ENCODE peak calls at places on chromosomes 4 and X, in four cellular contexts. K is GM12878, C is K562, P is IMR-90. Y is an unnamed sample.

GRCh38 chrX:30141966-30142365 is 73.4 kb upstream of the MAGEB2 start:
- DNase-seq in P (peak; percentile 59), K (no peak), C (peak; percentile 37), Y (peak; percentile 35)

GRCh38 chrX:46588263-46588662 is 14.7 kb downstream of the CHST7 start:
- DNase-seq in K (no peak), P (peak; percentile 68), C (no peak), Y (peak; percentile 79)

GRCh38 chr4:2860391-2861348 is 17.0 kb downstream of the ADD1 start:
- DNase-seq in K (no peak), P (peak; percentile 24), C (peak; percentile 17), Y (peak; percentile 82)

GRCh38 chrX:106951230-106951629 is 31.0 kb downstream of the CLDN2 start:
- DNase-seq in C (no peak), K (no peak), P (no peak), Y (no peak)

GRCh38 chrX:132107291-132107690 is 20.5 kb downstream of the FRMD7 start:
- DNase-seq in C (no peak), K (no peak), P (no peak), Y (no peak)

GRCh38 chrX:32155044-32155638 is 1056.2 kb downstream of the DMD start:
- DNase-seq in K (no peak), C (no peak), P (no peak), Y (no peak)

GRCh38 chr4:24533364-24533763 is 51.0 kb downstream of the DHX15 start:
- DNase-seq in P (peak; percentile 50), C (no peak), K (no peak), Y (no peak)

GRCh38 chrX:128759177-128759576 is 707.0 kb upstream of the ACTRT1 start:
- DNase-seq in P (no peak), K (no peak), C (no peak), Y (no peak)

GRCh38 chrX:151921866-151922265 is 9.2 kb downstream of the MAGEA4 start:
- DNase-seq in P (no peak), K (no peak), C (no peak), Y (no peak)

GRCh38 chrX:107551546-107551945 is 76.8 kb upstream of the PRPS1 start:
- DNase-seq in K (no peak), C (no peak), P (no peak), Y (no peak)

GRCh38 chr4:12186526-12186925 is 757.8 kb upstream of the HS3ST1 start:
- DNase-seq in C (no peak), K (no peak), P (no peak), Y (no peak)

GRCh38 chr4:145041378-145041777 is 56.6 kb downstream of the ANAPC10 start:
- DNase-seq in P (no peak), K (peak; percentile 59), C (no peak), Y (no peak)

GRCh38 chr4:152556814-152557213 is 20.9 kb upstream of the FBXW7 start:
- DNase-seq in K (no peak), P (no peak), C (no peak), Y (no peak)

GRCh38 chrX:154469880-154470279 is 9.2 kb downstream of the LAGE3 start:
- DNase-seq in P (no peak), C (no peak), K (no peak), Y (no peak)

DNA sequence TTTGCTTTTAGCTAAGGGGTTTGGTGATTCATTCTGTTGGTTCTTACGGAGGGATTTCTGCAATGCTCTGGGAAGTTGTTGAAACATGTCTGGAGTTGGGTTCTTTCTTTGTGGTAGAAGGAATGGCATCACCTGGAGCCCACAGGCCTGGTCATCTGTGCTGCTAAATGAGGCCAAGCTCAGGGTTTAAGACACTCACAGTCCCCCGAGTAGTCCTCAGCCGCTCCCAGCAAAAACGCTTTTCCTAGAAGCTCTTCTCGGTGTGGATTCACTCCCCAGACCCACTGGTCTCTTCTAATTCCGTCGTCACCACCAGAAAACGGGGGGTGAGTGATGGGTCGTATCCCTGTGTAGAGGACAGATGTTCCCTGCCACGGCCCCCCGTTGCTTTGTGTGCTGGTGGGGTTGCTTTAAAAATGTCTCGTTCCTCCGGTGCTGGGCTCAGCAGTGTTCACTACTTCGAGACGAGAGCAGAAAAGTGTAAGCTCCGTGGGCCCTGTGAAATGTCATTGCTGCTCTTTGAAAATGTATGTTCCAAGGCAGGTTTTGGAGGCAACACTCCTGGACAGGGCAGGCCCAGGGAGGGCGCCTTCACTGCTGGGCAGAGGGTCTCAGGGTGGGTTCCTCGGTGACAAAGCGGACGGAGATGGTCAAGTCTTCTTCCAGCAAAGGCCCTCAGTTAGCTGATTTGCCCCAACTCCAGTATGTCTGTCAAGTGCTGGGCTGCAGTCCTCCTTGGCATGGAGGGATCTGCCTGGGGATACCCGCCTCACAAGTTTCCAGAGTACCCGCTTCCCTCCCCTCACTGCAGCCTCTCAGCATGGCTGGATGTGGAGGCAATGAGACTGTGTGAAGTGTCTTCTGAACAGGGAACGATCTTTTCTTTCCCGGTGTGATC is 37.3 kb downstream of the PSAPL1 start:
- DNase-seq in P (peak; percentile 4), C (no peak), K (no peak), Y (no peak)
- TF ChIP-seq FOS in P (no peak), C (no peak), K (no peak), Y (no peak)

GRCh38 chr4:8472689-8473197 is 32.2 kb downstream of the TRMT44 start:
- DNase-seq in K (no peak), C (no peak), P (peak; percentile 99), Y (no peak)
- TF ChIP-seq FOS in K (no peak), C (no peak), P (peak; percentile 94), Y (no peak)

DNA sequence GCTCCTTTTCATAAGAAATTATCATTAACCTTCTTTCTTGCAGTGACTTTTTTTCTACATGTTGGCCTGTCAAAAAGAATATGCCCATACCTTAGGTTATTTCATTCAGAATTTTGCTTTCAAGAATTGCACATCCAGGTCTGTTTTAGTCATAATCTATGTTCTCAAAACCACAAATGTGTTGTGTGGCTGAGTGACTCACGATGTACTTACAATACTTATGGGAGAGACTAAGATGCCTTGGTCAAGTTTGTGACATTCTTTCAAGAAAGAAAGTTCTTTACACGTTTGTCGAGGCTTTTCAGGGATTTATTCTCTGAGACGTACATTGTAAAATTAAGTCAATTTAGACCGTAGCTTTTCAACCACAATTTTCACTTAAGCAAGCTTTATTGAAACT is 396.7 kb downstream of the FSTL5 start:
- DNase-seq in P (peak; percentile 28), K (no peak), C (no peak), Y (no peak)
- TF ChIP-seq FOS in P (no peak), K (no peak), C (no peak), Y (no peak)

GRCh38 chrX:57367649-57368048 is 81.1 kb downstream of the FAAH2 start:
- DNase-seq in P (no peak), C (no peak), K (no peak), Y (peak; percentile 18)
- TF ChIP-seq FOS in P (no peak), C (no peak), K (no peak), Y (no peak)

GRCh38 chrX:150833454-150834056 is 64.9 kb downstream of the CD99L2 start:
- DNase-seq in C (no peak), K (no peak), P (no peak), Y (no peak)
- TF ChIP-seq FOS in C (no peak), K (no peak), P (no peak), Y (no peak)

DNA sequence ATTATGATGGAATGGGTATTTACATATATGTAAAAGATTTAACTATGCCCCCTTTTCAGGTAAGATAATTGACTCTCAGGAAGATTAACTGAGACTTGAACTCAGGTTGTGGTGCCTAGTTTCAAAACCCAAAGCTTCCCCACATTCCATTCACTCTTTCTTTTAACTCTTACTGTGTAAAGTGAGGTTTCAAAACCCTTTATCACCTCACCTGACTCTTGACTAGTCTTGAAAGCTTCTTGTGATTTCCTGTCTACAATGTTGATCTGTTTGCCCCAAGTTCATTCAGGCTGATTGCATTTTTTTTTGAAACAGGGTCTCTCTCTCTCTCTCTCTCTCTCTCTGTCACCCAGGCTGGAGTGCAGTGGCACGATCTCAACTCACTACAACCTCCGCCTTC is 40.5 kb upstream of the RAPGEF2 start:
- DNase-seq in K (no peak), P (no peak), C (no peak), Y (no peak)
- TF ChIP-seq FOS in K (no peak), P (no peak), C (no peak), Y (no peak)

DNA sequence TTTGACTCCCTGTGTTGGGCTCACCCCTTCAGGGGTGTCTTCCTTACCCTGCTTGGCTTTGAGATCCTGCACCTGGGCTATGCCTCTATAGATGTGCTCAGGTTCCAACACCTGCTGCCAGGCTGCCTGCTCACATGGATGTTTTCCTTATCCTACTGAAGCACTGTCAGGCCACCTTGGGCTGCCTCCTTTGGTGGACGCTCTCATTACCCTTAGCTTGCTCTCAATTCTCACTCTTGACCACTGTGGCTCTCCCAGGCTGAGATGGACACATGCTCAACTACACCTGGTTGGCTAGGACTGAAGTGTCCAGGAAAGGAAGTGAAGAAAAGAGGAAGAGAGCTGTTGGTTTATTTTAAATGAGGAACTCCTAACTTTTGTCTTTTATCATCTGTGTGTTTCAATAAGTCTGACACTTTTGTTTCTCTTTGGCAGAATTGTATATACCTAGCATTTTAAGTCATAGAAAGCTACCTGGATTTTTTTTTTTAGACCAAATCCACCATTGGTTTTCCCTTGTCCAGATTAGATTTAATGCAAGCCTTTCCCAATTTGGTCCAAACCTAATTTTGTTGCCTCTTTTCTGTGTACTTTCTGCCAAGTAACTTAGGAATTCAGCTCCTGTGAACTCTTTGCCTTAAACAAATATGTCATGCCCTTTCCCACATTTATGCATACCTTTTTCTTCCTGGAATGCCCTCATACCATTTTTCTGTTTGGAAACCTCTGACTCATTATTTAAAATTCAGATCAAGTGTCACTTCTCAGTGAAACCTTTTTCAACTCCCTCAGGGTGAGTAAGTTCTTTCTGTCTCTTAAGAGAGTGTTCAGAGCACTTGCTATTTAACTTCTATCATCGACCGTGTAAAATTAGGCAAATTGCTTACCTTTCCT is 175.9 kb downstream of the GC start:
- DNase-seq in P (peak; percentile 6), C (no peak), K (no peak), Y (no peak)
- TF ChIP-seq FOS in P (no peak), C (no peak), K (no peak), Y (no peak)

DNA sequence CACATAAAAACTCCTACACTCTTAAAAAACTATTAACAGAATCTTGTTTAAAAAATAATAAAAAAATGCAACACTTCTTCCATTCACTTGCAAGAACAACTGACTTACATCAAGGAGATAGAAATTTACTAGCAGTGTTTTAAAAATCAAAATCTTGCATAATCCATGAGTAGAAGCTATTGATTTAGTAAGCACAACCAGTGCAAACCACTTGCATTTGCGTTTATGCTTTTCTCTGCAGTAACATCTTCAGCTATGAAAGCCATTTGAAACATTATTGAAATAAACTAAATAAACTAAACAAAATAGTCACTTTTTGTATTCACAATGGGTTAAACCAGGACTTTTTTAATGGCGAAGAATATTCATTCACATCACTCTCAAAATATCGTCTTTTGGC is 389.2 kb upstream of the EMCN start:
- DNase-seq in K (no peak), P (no peak), C (no peak), Y (no peak)
- TF ChIP-seq FOS in K (no peak), P (no peak), C (no peak), Y (no peak)